ENCODE peak calls at places on chromosomes 16 and 17, in seven cellular contexts. L, F, I, S, E, W and Z are unnamed samples.

GRCh38 chr17:8892338-8892690 is 24.8 kb upstream of the PIK3R6 start:
- DNase-seq in L (no peak), F (no peak), I (no peak), S (no peak), E (no peak), W (no peak), Z (no peak)

GRCh38 chr16:20956319-20956718 is 55.7 kb downstream of the LYRM1 start:
- DNase-seq in L (no peak), F (no peak), I (no peak), S (no peak), E (no peak), W (no peak), Z (no peak)

GRCh38 chr16:87160218-87160617 is 157.0 kb downstream of the C16orf95 start:
- DNase-seq in L (no peak), F (no peak), I (no peak), S (no peak), E (no peak), W (no peak), Z (no peak)

GRCh38 chr17:46013502-46014165 is 14.6 kb downstream of the STH start:
- DNase-seq in L (peak; percentile 27), F (peak; percentile 56), I (no peak), S (no peak), E (no peak), W (no peak), Z (no peak)

GRCh38 chr17:41464682-41465081 is 2.5 kb downstream of the KRT32 start:
- DNase-seq in L (peak; percentile 39), F (peak; percentile 97), I (peak; percentile 87), S (no peak), E (peak; percentile 99), W (no peak), Z (no peak)

GRCh38 chr16:1067629-1068028 is 4.9 kb upstream of the SSTR5 start:
- DNase-seq in L (no peak), F (no peak), I (no peak), S (no peak), E (no peak), W (no peak), Z (no peak)

GRCh38 chr17:77842906-77843249 is 115.6 kb upstream of the TNRC6C start:
- DNase-seq in L (no peak), F (no peak), I (no peak), S (no peak), E (no peak), W (no peak), Z (no peak)

GRCh38 chr17:47225436-47225858 is 16.3 kb downstream of the MYL4 start:
- DNase-seq in L (peak; percentile 68), F (peak; percentile 85), I (peak; percentile 85), S (no peak), E (peak; percentile 89), W (peak; percentile 45), Z (no peak)

GRCh38 chr17:79950711-79951110 is 85.0 kb downstream of the TBC1D16 start:
- DNase-seq in L (no peak), F (no peak), I (no peak), S (no peak), E (no peak), W (peak; percentile 28), Z (no peak)

GRCh38 chr17:79612468-79613194 is 1.8 kb upstream of the RBFOX3 start:
- DNase-seq in L (no peak), F (peak; percentile 66), I (no peak), S (no peak), E (peak; percentile 1), W (peak; percentile 45), Z (peak; percentile 23)

DNA sequence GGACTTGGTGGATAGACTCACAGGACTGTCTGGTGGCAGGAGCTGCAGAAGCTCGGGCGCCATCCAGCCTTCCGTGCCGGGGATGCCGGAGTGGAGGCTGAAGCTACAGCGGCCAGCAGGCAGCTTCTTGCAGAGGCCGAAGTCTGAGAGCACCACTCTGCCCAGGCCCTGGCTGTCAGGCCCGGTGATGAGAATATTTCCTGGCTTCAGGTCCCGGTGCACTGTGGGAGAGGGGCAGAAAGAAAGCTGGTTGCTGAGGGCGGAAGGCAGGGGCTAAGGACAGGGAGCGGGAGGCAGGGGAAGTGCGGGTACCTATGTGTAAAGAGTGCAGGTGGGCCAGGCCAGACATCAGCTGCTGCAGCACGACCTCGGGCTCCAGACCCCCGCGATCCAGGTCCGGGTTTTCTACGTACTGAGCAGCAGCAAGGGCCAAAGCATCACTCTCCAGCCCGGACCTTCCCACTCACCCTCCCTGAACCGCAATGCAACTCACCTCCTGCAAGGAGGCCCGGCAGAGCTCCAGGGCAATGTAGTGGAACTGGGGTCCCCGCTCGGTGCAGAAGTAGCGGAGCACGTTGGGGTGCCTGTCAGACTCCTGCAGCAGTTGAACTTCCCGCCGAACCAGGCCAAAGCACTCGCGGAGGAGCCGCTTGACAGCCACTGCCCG is 16.2 kb downstream of the PLK1 start:
- DNase-seq in L (no peak), F (no peak), I (no peak), S (no peak), E (no peak), W (no peak), Z (no peak)
- H3K4me3 ChIP-seq in L (peak overlapping the region; percentile 32), F (no peak overlapping the region), I (no peak overlapping the region), S (no peak overlapping the region), E (no peak overlapping the region), W (no peak overlapping the region), Z (no peak overlapping the region)

DNA sequence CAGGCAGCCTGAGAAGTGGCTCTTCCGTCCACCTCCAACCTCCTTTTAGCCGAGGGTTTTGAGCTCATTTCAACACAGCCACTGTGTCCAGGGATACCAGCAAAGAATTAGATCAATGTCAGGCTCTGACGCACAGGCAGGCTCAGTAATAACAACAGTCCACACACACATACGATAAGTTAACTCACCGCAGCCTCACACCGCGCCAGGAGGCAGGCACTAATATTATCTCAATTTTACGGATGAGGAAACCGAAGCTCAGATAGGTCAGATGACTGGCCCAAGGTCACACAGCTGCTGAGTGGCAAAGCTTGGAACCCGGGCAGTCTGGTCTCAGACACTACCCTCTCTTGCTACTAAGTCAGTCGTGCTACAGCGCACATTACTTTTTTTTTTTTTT is 22.9 kb downstream of the ABR start:
- DNase-seq in L (no peak), F (no peak), I (no peak), S (no peak), E (no peak), W (no peak), Z (no peak)
- H3K4me3 ChIP-seq in L (no peak overlapping the region), F (no peak overlapping the region), I (no peak overlapping the region), S (no peak overlapping the region), E (no peak overlapping the region), W (no peak overlapping the region), Z (no peak overlapping the region)

DNA sequence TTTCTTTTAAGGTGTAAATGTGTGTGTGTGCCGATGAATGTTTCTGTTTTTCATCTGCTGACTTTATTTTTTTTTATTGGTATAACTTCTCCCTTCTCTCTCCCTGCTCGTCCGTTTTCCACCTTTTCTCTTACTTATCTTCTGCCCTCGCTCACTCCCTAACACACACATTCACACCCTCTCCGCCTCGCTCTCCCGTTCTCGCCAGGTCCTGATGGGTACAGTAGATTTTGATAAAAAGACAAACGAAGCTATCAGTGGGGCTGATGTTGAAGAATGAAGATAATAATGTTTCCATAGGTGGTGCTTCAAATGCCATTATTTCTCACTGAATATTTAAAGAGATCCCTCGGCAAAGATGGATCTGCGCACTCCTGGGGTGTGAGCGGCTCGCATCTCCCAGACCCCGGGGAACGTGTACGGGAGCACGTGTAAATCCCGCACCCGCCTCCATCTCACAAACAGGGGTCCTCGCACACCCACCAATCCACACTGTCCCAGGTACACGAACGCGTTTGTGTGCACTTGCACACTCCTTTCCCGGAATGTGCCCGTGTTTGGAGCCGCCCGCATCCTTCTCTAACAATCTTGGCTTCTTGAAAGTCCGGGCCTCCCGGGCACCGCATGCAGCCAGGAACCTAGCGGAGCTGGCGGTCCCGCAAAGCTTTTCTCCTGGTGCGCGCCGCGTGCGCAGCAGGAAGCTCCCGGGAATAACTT is 2.4 kb upstream of the SALL1 start:
- DNase-seq in L (no peak), F (no peak), I (no peak), S (no peak), E (no peak), W (no peak), Z (no peak)
- H3K4me3 ChIP-seq in L (peak overlapping the region; percentile 82), F (peak overlapping the region; percentile 51), I (no peak overlapping the region), S (no peak overlapping the region), E (no peak overlapping the region), W (no peak overlapping the region), Z (no peak overlapping the region)

DNA sequence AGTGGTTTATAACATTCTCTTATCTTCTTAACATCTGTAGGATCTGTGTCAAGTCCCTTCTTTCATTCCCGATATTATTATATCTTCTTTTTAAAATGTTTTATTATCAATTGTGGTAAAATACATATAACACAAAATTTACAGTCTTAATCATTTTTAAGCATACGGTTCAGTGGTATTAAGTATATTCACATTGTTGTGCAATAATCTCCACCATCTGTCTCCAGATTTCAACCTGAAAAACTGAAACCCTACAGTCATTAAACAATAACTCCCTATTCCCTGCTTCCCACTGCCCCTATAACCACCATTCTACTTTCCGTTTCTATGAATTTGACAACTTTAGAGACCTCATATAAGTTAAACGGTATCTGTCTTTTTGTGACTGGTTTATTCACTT is 45.5 kb downstream of the CEP112 start:
- DNase-seq in L (no peak), F (no peak), I (no peak), S (no peak), E (no peak), W (no peak), Z (no peak)
- H3K4me3 ChIP-seq in L (no peak overlapping the region), F (no peak overlapping the region), I (no peak overlapping the region), S (no peak overlapping the region), E (no peak overlapping the region), W (no peak overlapping the region), Z (no peak overlapping the region)

GRCh38 chr16:56936950-56937349 is 5.0 kb downstream of the HERPUD1 start:
- DNase-seq in L (no peak), F (no peak), I (no peak), S (no peak), E (no peak), W (no peak), Z (no peak)

GRCh38 chr16:56936491-56936890 is 4.5 kb downstream of the HERPUD1 start:
- DNase-seq in L (no peak), F (no peak), I (no peak), S (no peak), E (no peak), W (no peak), Z (no peak)

GRCh38 chr16:56933266-56933619 is 1.3 kb downstream of the HERPUD1 start:
- DNase-seq in L (no peak), F (no peak), I (no peak), S (no peak), E (no peak), W (no peak), Z (no peak)

GRCh38 chr16:56933828-56934598 is 2.1 kb downstream of the HERPUD1 start:
- DNase-seq in L (no peak), F (no peak), I (no peak), S (no peak), E (no peak), W (no peak), Z (no peak)

GRCh38 chr16:56935201-56935600 is 3.3 kb downstream of the HERPUD1 start:
- DNase-seq in L (no peak), F (no peak), I (no peak), S (no peak), E (no peak), W (no peak), Z (no peak)
- H3K4me3 ChIP-seq in L (peak overlapping the region; percentile 98), F (peak overlapping the region; percentile 13), I (no peak overlapping the region), S (peak overlapping the region; percentile 1), E (no peak overlapping the region), W (peak overlapping the region; percentile 76), Z (no peak overlapping the region)